ENCODE peak calls at places on chromosomes 4 and X, in seven cellular contexts. One of them, this sample, is unnamed.

GRCh38 chrX:102746134-102746584 is 25.6 kb downstream of the GPRASP3 start:
- DNase-seq in adrenal gland: peak
- DNase-seq in iris pigment epithelial cell: peak
- DNase-seq in stimulated activated CD4-positive, alpha-beta T cell treated with anti-CD3 and anti-CD28 coated beads, Interleukin-2, amount 100 ng/mL, for 48 hours: no peak
- DNase-seq in activated CD8-positive, alpha-beta memory T cell treated with anti-CD3 and anti-CD28 coated beads, Interleukin-2, amount 50 U/mL, for 4 hours: peak
- DNase-seq in Right ventricle myocardium superior: peak
- DNase-seq in CD4-positive, CD25-positive, alpha-beta regulatory T cell: no peak
- DNase-seq in this sample: no peak

GRCh38 chr4:17168571-17168970 is 270.1 kb upstream of the LDB2 start:
- DNase-seq in adrenal gland: no peak
- DNase-seq in iris pigment epithelial cell: peak
- DNase-seq in stimulated activated CD4-positive, alpha-beta T cell treated with anti-CD3 and anti-CD28 coated beads, Interleukin-2, amount 100 ng/mL, for 48 hours: no peak
- DNase-seq in activated CD8-positive, alpha-beta memory T cell treated with anti-CD3 and anti-CD28 coated beads, Interleukin-2, amount 50 U/mL, for 4 hours: no peak
- DNase-seq in Right ventricle myocardium superior: no peak
- DNase-seq in CD4-positive, CD25-positive, alpha-beta regulatory T cell: no peak
- DNase-seq in this sample: no peak

GRCh38 chrX:21972721-21973120 is 32.2 kb downstream of the SMS start:
- DNase-seq in adrenal gland: peak
- DNase-seq in iris pigment epithelial cell: peak
- DNase-seq in stimulated activated CD4-positive, alpha-beta T cell treated with anti-CD3 and anti-CD28 coated beads, Interleukin-2, amount 100 ng/mL, for 48 hours: peak
- DNase-seq in activated CD8-positive, alpha-beta memory T cell treated with anti-CD3 and anti-CD28 coated beads, Interleukin-2, amount 50 U/mL, for 4 hours: peak
- DNase-seq in Right ventricle myocardium superior: no peak
- DNase-seq in CD4-positive, CD25-positive, alpha-beta regulatory T cell: peak
- DNase-seq in this sample: peak

GRCh38 chr4:88335092-88335665 is 43.5 kb upstream of the HERC6 start:
- DNase-seq in adrenal gland: no peak
- DNase-seq in iris pigment epithelial cell: peak
- DNase-seq in stimulated activated CD4-positive, alpha-beta T cell treated with anti-CD3 and anti-CD28 coated beads, Interleukin-2, amount 100 ng/mL, for 48 hours: no peak
- DNase-seq in activated CD8-positive, alpha-beta memory T cell treated with anti-CD3 and anti-CD28 coated beads, Interleukin-2, amount 50 U/mL, for 4 hours: no peak
- DNase-seq in Right ventricle myocardium superior: no peak
- DNase-seq in CD4-positive, CD25-positive, alpha-beta regulatory T cell: no peak
- DNase-seq in this sample: peak

GRCh38 chr4:112327950-112328349 is 30.8 kb downstream of the ALPK1 start:
- DNase-seq in adrenal gland: no peak
- DNase-seq in iris pigment epithelial cell: peak
- DNase-seq in stimulated activated CD4-positive, alpha-beta T cell treated with anti-CD3 and anti-CD28 coated beads, Interleukin-2, amount 100 ng/mL, for 48 hours: no peak
- DNase-seq in activated CD8-positive, alpha-beta memory T cell treated with anti-CD3 and anti-CD28 coated beads, Interleukin-2, amount 50 U/mL, for 4 hours: no peak
- DNase-seq in Right ventricle myocardium superior: no peak
- DNase-seq in CD4-positive, CD25-positive, alpha-beta regulatory T cell: peak
- DNase-seq in this sample: peak

GRCh38 chr4:126969360-126969759 is 663.4 kb upstream of the INTU start:
- DNase-seq in adrenal gland: no peak
- DNase-seq in iris pigment epithelial cell: no peak
- DNase-seq in stimulated activated CD4-positive, alpha-beta T cell treated with anti-CD3 and anti-CD28 coated beads, Interleukin-2, amount 100 ng/mL, for 48 hours: no peak
- DNase-seq in activated CD8-positive, alpha-beta memory T cell treated with anti-CD3 and anti-CD28 coated beads, Interleukin-2, amount 50 U/mL, for 4 hours: no peak
- DNase-seq in Right ventricle myocardium superior: no peak
- DNase-seq in CD4-positive, CD25-positive, alpha-beta regulatory T cell: no peak
- DNase-seq in this sample: no peak

GRCh38 chr4:177093964-177094363 is 215.7 kb upstream of the NEIL3 start:
- DNase-seq in adrenal gland: no peak
- DNase-seq in iris pigment epithelial cell: no peak
- DNase-seq in stimulated activated CD4-positive, alpha-beta T cell treated with anti-CD3 and anti-CD28 coated beads, Interleukin-2, amount 100 ng/mL, for 48 hours: no peak
- DNase-seq in activated CD8-positive, alpha-beta memory T cell treated with anti-CD3 and anti-CD28 coated beads, Interleukin-2, amount 50 U/mL, for 4 hours: no peak
- DNase-seq in Right ventricle myocardium superior: no peak
- DNase-seq in CD4-positive, CD25-positive, alpha-beta regulatory T cell: no peak
- DNase-seq in this sample: peak

GRCh38 chr4:158624889-158625478 is 46.7 kb downstream of the C4orf46 start:
- DNase-seq in adrenal gland: no peak
- DNase-seq in iris pigment epithelial cell: peak
- DNase-seq in stimulated activated CD4-positive, alpha-beta T cell treated with anti-CD3 and anti-CD28 coated beads, Interleukin-2, amount 100 ng/mL, for 48 hours: no peak
- DNase-seq in activated CD8-positive, alpha-beta memory T cell treated with anti-CD3 and anti-CD28 coated beads, Interleukin-2, amount 50 U/mL, for 4 hours: no peak
- DNase-seq in Right ventricle myocardium superior: no peak
- DNase-seq in CD4-positive, CD25-positive, alpha-beta regulatory T cell: peak
- DNase-seq in this sample: peak

GRCh38 chr4:10200869-10201268 is 84.3 kb upstream of the WDR1 start:
- DNase-seq in adrenal gland: no peak
- DNase-seq in iris pigment epithelial cell: no peak
- DNase-seq in stimulated activated CD4-positive, alpha-beta T cell treated with anti-CD3 and anti-CD28 coated beads, Interleukin-2, amount 100 ng/mL, for 48 hours: no peak
- DNase-seq in activated CD8-positive, alpha-beta memory T cell treated with anti-CD3 and anti-CD28 coated beads, Interleukin-2, amount 50 U/mL, for 4 hours: no peak
- DNase-seq in Right ventricle myocardium superior: no peak
- DNase-seq in CD4-positive, CD25-positive, alpha-beta regulatory T cell: no peak
- DNase-seq in this sample: no peak

GRCh38 chrX:78527263-78527662 is 131.9 kb downstream of the RTL3 start:
- DNase-seq in adrenal gland: no peak
- DNase-seq in iris pigment epithelial cell: no peak
- DNase-seq in stimulated activated CD4-positive, alpha-beta T cell treated with anti-CD3 and anti-CD28 coated beads, Interleukin-2, amount 100 ng/mL, for 48 hours: no peak
- DNase-seq in activated CD8-positive, alpha-beta memory T cell treated with anti-CD3 and anti-CD28 coated beads, Interleukin-2, amount 50 U/mL, for 4 hours: no peak
- DNase-seq in Right ventricle myocardium superior: no peak
- DNase-seq in CD4-positive, CD25-positive, alpha-beta regulatory T cell: peak
- DNase-seq in this sample: peak

GRCh38 chr4:43274376-43274775 is 381.9 kb downstream of the GRXCR1 start:
- DNase-seq in adrenal gland: no peak
- DNase-seq in iris pigment epithelial cell: no peak
- DNase-seq in stimulated activated CD4-positive, alpha-beta T cell treated with anti-CD3 and anti-CD28 coated beads, Interleukin-2, amount 100 ng/mL, for 48 hours: no peak
- DNase-seq in activated CD8-positive, alpha-beta memory T cell treated with anti-CD3 and anti-CD28 coated beads, Interleukin-2, amount 50 U/mL, for 4 hours: no peak
- DNase-seq in Right ventricle myocardium superior: no peak
- DNase-seq in CD4-positive, CD25-positive, alpha-beta regulatory T cell: no peak
- DNase-seq in this sample: no peak

GRCh38 chrX:138886769-138887168 is 175.3 kb upstream of the FGF13 start:
- DNase-seq in adrenal gland: peak
- DNase-seq in iris pigment epithelial cell: no peak
- DNase-seq in stimulated activated CD4-positive, alpha-beta T cell treated with anti-CD3 and anti-CD28 coated beads, Interleukin-2, amount 100 ng/mL, for 48 hours: no peak
- DNase-seq in activated CD8-positive, alpha-beta memory T cell treated with anti-CD3 and anti-CD28 coated beads, Interleukin-2, amount 50 U/mL, for 4 hours: no peak
- DNase-seq in Right ventricle myocardium superior: no peak
- DNase-seq in CD4-positive, CD25-positive, alpha-beta regulatory T cell: no peak
- DNase-seq in this sample: peak

GRCh38 chr4:80265571-80266266 is 745 bp upstream of the FGF5 start:
- DNase-seq in adrenal gland: no peak
- DNase-seq in iris pigment epithelial cell: peak
- DNase-seq in stimulated activated CD4-positive, alpha-beta T cell treated with anti-CD3 and anti-CD28 coated beads, Interleukin-2, amount 100 ng/mL, for 48 hours: no peak
- DNase-seq in activated CD8-positive, alpha-beta memory T cell treated with anti-CD3 and anti-CD28 coated beads, Interleukin-2, amount 50 U/mL, for 4 hours: no peak
- DNase-seq in Right ventricle myocardium superior: no peak
- DNase-seq in CD4-positive, CD25-positive, alpha-beta regulatory T cell: no peak
- DNase-seq in this sample: peak

GRCh38 chr4:41334182-41334581 is 77.5 kb downstream of the UCHL1 start:
- DNase-seq in adrenal gland: no peak
- DNase-seq in iris pigment epithelial cell: no peak
- DNase-seq in stimulated activated CD4-positive, alpha-beta T cell treated with anti-CD3 and anti-CD28 coated beads, Interleukin-2, amount 100 ng/mL, for 48 hours: no peak
- DNase-seq in activated CD8-positive, alpha-beta memory T cell treated with anti-CD3 and anti-CD28 coated beads, Interleukin-2, amount 50 U/mL, for 4 hours: no peak
- DNase-seq in Right ventricle myocardium superior: no peak
- DNase-seq in CD4-positive, CD25-positive, alpha-beta regulatory T cell: no peak
- DNase-seq in this sample: no peak

GRCh38 chr4:5788144-5788543 is 77.1 kb downstream of the EVC start:
- DNase-seq in adrenal gland: peak
- DNase-seq in iris pigment epithelial cell: no peak
- DNase-seq in stimulated activated CD4-positive, alpha-beta T cell treated with anti-CD3 and anti-CD28 coated beads, Interleukin-2, amount 100 ng/mL, for 48 hours: no peak
- DNase-seq in activated CD8-positive, alpha-beta memory T cell treated with anti-CD3 and anti-CD28 coated beads, Interleukin-2, amount 50 U/mL, for 4 hours: no peak
- DNase-seq in Right ventricle myocardium superior: no peak
- DNase-seq in CD4-positive, CD25-positive, alpha-beta regulatory T cell: no peak
- DNase-seq in this sample: no peak

This sample was measured in LHCN-M2.